ENCODE peak calls at places on chromosome 12, in eight cellular contexts. One of them, this sample, is unnamed. For H3K4me1, the result is how much of the 10 kb centered on the place peaks cover.

GRCh38 chr12:60100852-60101251 is 505.0 kb downstream of the SLC16A7 start:
- DNase-seq in transverse colon: no peak
- DNase-seq in Peyer's patch: no peak
- DNase-seq in HCT116: no peak
- DNase-seq in uterus: no peak
- DNase-seq in adrenal gland: no peak
- DNase-seq in H1: no peak
- DNase-seq in tibial nerve: no peak
- DNase-seq in this sample: no peak

GRCh38 chr12:4769073-4769472 is 48.9 kb downstream of the GALNT8 start:
- DNase-seq in HCT116: no peak
- DNase-seq in tibial nerve: no peak
- DNase-seq in H1: no peak
- DNase-seq in uterus: no peak
- DNase-seq in adrenal gland: no peak
- DNase-seq in transverse colon: no peak
- DNase-seq in Peyer's patch: no peak
- DNase-seq in this sample: no peak

GRCh38 chr12:106769078-106769477 is 5.4 kb upstream of the RIC8B start:
- DNase-seq in HCT116: no peak
- DNase-seq in transverse colon: no peak
- DNase-seq in uterus: no peak
- DNase-seq in tibial nerve: no peak
- DNase-seq in H1: peak
- DNase-seq in Peyer's patch: no peak
- DNase-seq in adrenal gland: no peak
- DNase-seq in this sample: no peak

GRCh38 chr12:53180931-53181645 is 363 bp upstream of the CSAD start:
- DNase-seq in H1: no peak
- DNase-seq in uterus: peak
- DNase-seq in Peyer's patch: peak
- DNase-seq in transverse colon: peak
- DNase-seq in adrenal gland: peak
- DNase-seq in tibial nerve: peak
- DNase-seq in HCT116: peak
- DNase-seq in this sample: peak

GRCh38 chr12:15443611-15444010 is 121.3 kb downstream of the PTPRO start:
- DNase-seq in HCT116: no peak
- DNase-seq in adrenal gland: no peak
- DNase-seq in transverse colon: no peak
- DNase-seq in Peyer's patch: no peak
- DNase-seq in H1: no peak
- DNase-seq in uterus: no peak
- DNase-seq in tibial nerve: no peak
- DNase-seq in this sample: no peak

GRCh38 chr12:123142948-123143752 is 7.7 kb downstream of the PITPNM2 start:
- DNase-seq in tibial nerve: no peak
- DNase-seq in Peyer's patch: no peak
- DNase-seq in H1: no peak
- DNase-seq in HCT116: peak
- DNase-seq in adrenal gland: no peak
- DNase-seq in uterus: no peak
- DNase-seq in transverse colon: peak
- DNase-seq in this sample: peak

GRCh38 chr12:105440037-105440664 is 109.7 kb downstream of the C12orf75 start:
- DNase-seq in H1: no peak
- DNase-seq in uterus: no peak
- DNase-seq in Peyer's patch: no peak
- DNase-seq in tibial nerve: no peak
- DNase-seq in HCT116: no peak
- DNase-seq in transverse colon: no peak
- DNase-seq in adrenal gland: no peak
- DNase-seq in this sample: no peak

GRCh38 chr12:128445728-128446127 is 178.8 kb downstream of the TMEM132C start:
- DNase-seq in Peyer's patch: no peak
- DNase-seq in tibial nerve: no peak
- DNase-seq in adrenal gland: no peak
- DNase-seq in transverse colon: no peak
- DNase-seq in HCT116: no peak
- DNase-seq in H1: no peak
- DNase-seq in uterus: no peak
- DNase-seq in this sample: no peak

GRCh38 chr12:90167501-90167900 is 458.9 kb upstream of the ATP2B1 start:
- DNase-seq in H1: no peak
- DNase-seq in tibial nerve: no peak
- DNase-seq in HCT116: no peak
- DNase-seq in Peyer's patch: no peak
- DNase-seq in transverse colon: no peak
- DNase-seq in uterus: no peak
- DNase-seq in adrenal gland: no peak
- DNase-seq in this sample: no peak

GRCh38 chr12:24226745-24227350 is 277.4 kb upstream of the SOX5 start:
- DNase-seq in adrenal gland: no peak
- DNase-seq in HCT116: no peak
- DNase-seq in uterus: no peak
- DNase-seq in tibial nerve: no peak
- DNase-seq in transverse colon: no peak
- DNase-seq in H1: no peak
- DNase-seq in Peyer's patch: no peak
- DNase-seq in this sample: no peak

GRCh38 chr12:82695531-82695930 is 8.8 kb downstream of the TMTC2 start:
- DNase-seq in uterus: no peak
- DNase-seq in adrenal gland: no peak
- DNase-seq in Peyer's patch: no peak
- DNase-seq in HCT116: no peak
- DNase-seq in H1: no peak
- DNase-seq in transverse colon: no peak
- DNase-seq in tibial nerve: no peak
- DNase-seq in this sample: no peak

GRCh38 chr12:20188930-20189653 is 179.2 kb upstream of the PDE3A start:
- DNase-seq in HCT116: no peak
- DNase-seq in Peyer's patch: no peak
- DNase-seq in uterus: no peak
- DNase-seq in transverse colon: no peak
- DNase-seq in adrenal gland: no peak
- DNase-seq in H1: no peak
- DNase-seq in tibial nerve: no peak
- DNase-seq in this sample: no peak

GRCh38 chr12:25950329-25951115 is 8.0 kb upstream of the RASSF8 start:
- DNase-seq in tibial nerve: no peak
- DNase-seq in Peyer's patch: no peak
- DNase-seq in HCT116: peak
- DNase-seq in H1: no peak
- DNase-seq in uterus: no peak
- DNase-seq in adrenal gland: no peak
- DNase-seq in transverse colon: no peak
- DNase-seq in this sample: no peak

GRCh38 chr12:80044694-80045046 is 54.7 kb upstream of the OTOGL start:
- DNase-seq in uterus: no peak
- DNase-seq in adrenal gland: peak
- DNase-seq in H1: no peak
- DNase-seq in HCT116: peak
- DNase-seq in tibial nerve: no peak
- DNase-seq in transverse colon: no peak
- DNase-seq in Peyer's patch: no peak
- DNase-seq in this sample: no peak

GRCh38 chr12:43761535-43761934 is 2.8 kb downstream of the IRAK4 start:
- DNase-seq in H1: no peak
- DNase-seq in Peyer's patch: no peak
- DNase-seq in HCT116: no peak
- DNase-seq in tibial nerve: no peak
- DNase-seq in adrenal gland: no peak
- DNase-seq in uterus: no peak
- DNase-seq in transverse colon: no peak
- DNase-seq in this sample: no peak

GRCh38 chr12:43760396-43760795 is 1.6 kb downstream of the IRAK4 start:
- DNase-seq in uterus: no peak
- DNase-seq in HCT116: no peak
- DNase-seq in tibial nerve: no peak
- DNase-seq in transverse colon: no peak
- DNase-seq in adrenal gland: no peak
- DNase-seq in H1: no peak
- DNase-seq in Peyer's patch: no peak
- DNase-seq in this sample: no peak

GRCh38 chr12:43762596-43762995 is 3.8 kb downstream of the IRAK4 start:
- DNase-seq in H1: no peak
- DNase-seq in HCT116: no peak
- DNase-seq in Peyer's patch: no peak
- DNase-seq in uterus: no peak
- DNase-seq in transverse colon: no peak
- DNase-seq in adrenal gland: no peak
- DNase-seq in tibial nerve: no peak
- DNase-seq in this sample: no peak

GRCh38 chr12:43758247-43758727 is 303 bp downstream of the PUS7L start:
- DNase-seq in adrenal gland: no peak
- DNase-seq in uterus: peak
- DNase-seq in Peyer's patch: peak
- DNase-seq in HCT116: no peak
- DNase-seq in transverse colon: peak
- DNase-seq in tibial nerve: no peak
- DNase-seq in H1: no peak
- DNase-seq in this sample: peak

GRCh38 chr12:43758728-43759563 is at the start of the genes IRAK4 and PUS7L:
- DNase-seq in tibial nerve: peak
- DNase-seq in HCT116: peak
- DNase-seq in adrenal gland: peak
- DNase-seq in Peyer's patch: peak
- DNase-seq in uterus: peak
- DNase-seq in H1: no peak
- DNase-seq in transverse colon: peak
- DNase-seq in this sample: peak
- TF ChIP-seq POLR2A in tibial nerve: peak
- TF ChIP-seq POLR2A in HCT116: peak
- TF ChIP-seq POLR2A in adrenal gland: peak
- TF ChIP-seq POLR2A in Peyer's patch: peak
- TF ChIP-seq POLR2A in uterus: peak
- TF ChIP-seq POLR2A in H1: peak
- TF ChIP-seq POLR2A in transverse colon: peak
- TF ChIP-seq POLR2A in this sample: peak

DNA sequence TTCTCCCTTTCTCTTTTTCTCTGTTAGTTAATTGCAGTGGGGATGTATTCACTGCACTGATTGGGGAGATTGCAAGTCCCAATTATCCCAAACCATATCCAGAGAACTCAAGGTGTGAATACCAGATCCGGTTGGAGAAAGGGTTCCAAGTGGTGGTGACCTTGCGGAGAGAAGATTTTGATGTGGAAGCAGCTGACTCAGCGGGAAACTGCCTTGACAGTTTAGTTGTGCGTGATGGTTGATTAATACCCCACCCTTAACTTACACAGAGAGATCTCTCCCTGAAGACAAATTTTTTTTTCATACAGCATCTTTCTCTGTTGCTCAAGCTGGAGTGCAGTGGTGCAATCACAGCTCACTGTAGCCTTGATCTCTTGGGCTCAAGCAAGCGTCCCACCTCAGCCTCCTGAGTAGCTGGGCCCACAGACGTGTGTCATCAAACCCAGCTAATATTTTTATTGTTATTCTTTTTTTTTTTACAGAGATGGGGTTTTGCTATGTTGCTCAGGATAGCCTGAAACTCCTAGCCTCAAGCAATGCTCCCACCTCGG is 4.6 kb downstream of the C1S start:
- DNase-seq in tibial nerve: no peak
- DNase-seq in H1: no peak
- DNase-seq in uterus: no peak
- DNase-seq in HCT116: no peak
- DNase-seq in Peyer's patch: no peak
- DNase-seq in adrenal gland: no peak
- DNase-seq in transverse colon: no peak
- DNase-seq in this sample: no peak
- H3K4me3 ChIP-seq in tibial nerve: no peak
- H3K4me3 ChIP-seq in H1: no peak
- H3K4me3 ChIP-seq in uterus: no peak
- H3K4me3 ChIP-seq in HCT116: no peak
- H3K4me3 ChIP-seq in Peyer's patch: no peak
- H3K4me3 ChIP-seq in adrenal gland: no peak
- H3K4me3 ChIP-seq in transverse colon: no peak
- H3K4me3 ChIP-seq in this sample: no peak

DNA sequence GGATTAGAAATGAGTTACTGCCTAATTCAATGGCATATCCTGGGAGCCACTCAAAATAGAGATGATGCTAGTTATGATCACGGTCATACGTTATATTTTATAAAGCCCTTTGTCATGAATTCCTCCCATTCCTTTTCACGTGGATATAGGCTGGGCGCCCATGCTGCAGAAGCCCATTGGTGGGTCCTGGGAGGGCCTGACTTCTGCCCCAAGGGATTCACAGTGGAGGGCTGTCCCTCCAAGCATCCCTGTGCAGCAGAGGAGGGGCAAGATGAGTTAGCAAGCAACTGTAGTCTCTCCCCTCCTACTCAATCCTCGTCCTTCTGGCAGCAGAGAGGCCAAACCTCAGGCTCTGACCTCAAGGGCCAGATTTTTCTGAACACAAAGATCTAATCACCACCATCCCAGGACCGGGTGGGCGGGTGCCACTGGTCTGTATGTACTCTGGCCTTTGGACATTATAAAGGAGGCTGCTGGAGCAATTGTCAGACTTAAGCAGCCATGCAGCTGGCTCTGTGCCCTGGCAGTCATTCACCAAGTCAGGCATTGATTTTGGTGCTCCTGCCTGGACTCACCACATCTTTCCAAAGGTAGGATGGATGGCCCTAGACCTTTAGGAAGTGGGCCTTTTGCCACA is 8.5 kb downstream of the GLTP start:
- DNase-seq in adrenal gland: no peak
- DNase-seq in Peyer's patch: no peak
- DNase-seq in uterus: no peak
- DNase-seq in H1: no peak
- DNase-seq in transverse colon: peak
- DNase-seq in HCT116: no peak
- DNase-seq in tibial nerve: no peak
- DNase-seq in this sample: peak
- H3K4me1 ChIP-seq in adrenal gland: under half
- H3K4me1 ChIP-seq in Peyer's patch: under half
- H3K4me1 ChIP-seq in uterus: under half
- H3K4me1 ChIP-seq in H1: under half
- H3K4me1 ChIP-seq in transverse colon: under half
- H3K4me1 ChIP-seq in HCT116: under half
- H3K4me1 ChIP-seq in tibial nerve: half or more
- H3K4me1 ChIP-seq in this sample: under half

GRCh38 chr12:67155863-67156262 is 113.3 kb upstream of the CAND1 start:
- DNase-seq in transverse colon: no peak
- DNase-seq in HCT116: no peak
- DNase-seq in tibial nerve: no peak
- DNase-seq in Peyer's patch: no peak
- DNase-seq in uterus: no peak
- DNase-seq in adrenal gland: peak
- DNase-seq in H1: no peak
- DNase-seq in this sample: no peak
- TF ChIP-seq POLR2A in transverse colon: no peak
- TF ChIP-seq POLR2A in HCT116: no peak
- TF ChIP-seq POLR2A in tibial nerve: no peak
- TF ChIP-seq POLR2A in Peyer's patch: no peak
- TF ChIP-seq POLR2A in uterus: no peak
- TF ChIP-seq POLR2A in adrenal gland: no peak
- TF ChIP-seq POLR2A in H1: no peak
- TF ChIP-seq POLR2A in this sample: no peak

DNA sequence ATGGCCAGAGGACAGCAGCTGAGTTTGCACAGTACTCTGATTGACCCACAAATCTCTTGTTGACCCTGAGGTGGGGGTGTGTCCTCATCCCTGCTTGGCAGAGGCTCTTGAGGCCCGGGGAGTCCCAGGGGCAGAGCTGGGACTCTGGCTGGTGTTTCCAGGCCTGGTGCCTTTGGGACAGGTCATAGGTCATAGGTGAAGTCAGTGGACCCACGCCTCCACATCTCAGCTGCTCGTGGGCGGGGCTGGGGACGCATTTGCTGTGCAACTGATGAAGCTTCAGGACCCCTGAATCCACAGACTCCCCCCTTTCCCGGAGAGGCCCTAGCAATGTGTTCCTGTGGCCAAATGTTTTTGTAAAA is 404 bp upstream of the CACNA2D4 start:
- DNase-seq in HCT116: no peak
- DNase-seq in Peyer's patch: no peak
- DNase-seq in H1: no peak
- DNase-seq in transverse colon: no peak
- DNase-seq in tibial nerve: no peak
- DNase-seq in uterus: no peak
- DNase-seq in adrenal gland: no peak
- DNase-seq in this sample: no peak
- H3K4me3 ChIP-seq in HCT116: no peak
- H3K4me3 ChIP-seq in Peyer's patch: no peak
- H3K4me3 ChIP-seq in H1: no peak
- H3K4me3 ChIP-seq in transverse colon: no peak
- H3K4me3 ChIP-seq in tibial nerve: no peak
- H3K4me3 ChIP-seq in uterus: no peak
- H3K4me3 ChIP-seq in adrenal gland: no peak
- H3K4me3 ChIP-seq in this sample: no peak